ENCODE peak calls at places on chromosomes 6 and 20, in four cellular contexts. One of them, this sample, is unnamed.

GRCh38 chr6:13454286-13455221 is 32.8 kb downstream of the GFOD1 start:
- DNase-seq in MV-4-11: peak; percentile 93
- DNase-seq in retinal pigment epithelial cell: peak; percentile 59
- DNase-seq in nephron progenitor cell: no peak
- DNase-seq in this sample: peak; percentile 58

GRCh38 chr20:24918579-24919566 is 30.2 kb upstream of the CST7 start:
- DNase-seq in MV-4-11: no peak
- DNase-seq in retinal pigment epithelial cell: no peak
- DNase-seq in nephron progenitor cell: no peak
- DNase-seq in this sample: no peak

GRCh38 chr6:118685823-118686449 is 34.5 kb upstream of the CEP85L start:
- DNase-seq in MV-4-11: no peak
- DNase-seq in retinal pigment epithelial cell: no peak
- DNase-seq in nephron progenitor cell: no peak
- DNase-seq in this sample: no peak

GRCh38 chr6:157245486-157245885 is 77.8 kb downstream of the TMEM242 start:
- DNase-seq in MV-4-11: no peak
- DNase-seq in retinal pigment epithelial cell: no peak
- DNase-seq in nephron progenitor cell: no peak
- DNase-seq in this sample: no peak

GRCh38 chr20:13101701-13102100 is 92.9 kb downstream of the SPTLC3 start:
- DNase-seq in MV-4-11: no peak
- DNase-seq in retinal pigment epithelial cell: peak; percentile 61
- DNase-seq in nephron progenitor cell: no peak
- DNase-seq in this sample: no peak

GRCh38 chr20:31861346-31862156 is 8.8 kb downstream of the DUSP15 start:
- DNase-seq in MV-4-11: peak; percentile 61
- DNase-seq in retinal pigment epithelial cell: no peak
- DNase-seq in nephron progenitor cell: peak; percentile 91
- DNase-seq in this sample: peak; percentile 93

GRCh38 chr6:140434761-140435160 is 1060.3 kb upstream of the CITED2 start:
- DNase-seq in MV-4-11: no peak
- DNase-seq in retinal pigment epithelial cell: no peak
- DNase-seq in nephron progenitor cell: no peak
- DNase-seq in this sample: no peak

GRCh38 chr6:85186546-85187170 is 263.2 kb upstream of the NT5E start:
- DNase-seq in MV-4-11: no peak
- DNase-seq in retinal pigment epithelial cell: no peak
- DNase-seq in nephron progenitor cell: no peak
- DNase-seq in this sample: no peak

GRCh38 chr6:84773431-84774173 is 9.2 kb upstream of the TBX18 start:
- DNase-seq in MV-4-11: no peak
- DNase-seq in retinal pigment epithelial cell: no peak
- DNase-seq in nephron progenitor cell: peak; percentile 55
- DNase-seq in this sample: no peak

GRCh38 chr20:49646126-49646525 is 67.6 kb downstream of the B4GALT5 start:
- DNase-seq in MV-4-11: no peak
- DNase-seq in retinal pigment epithelial cell: no peak
- DNase-seq in nephron progenitor cell: no peak
- DNase-seq in this sample: no peak

GRCh38 chr20:18692453-18692852 is 104.6 kb downstream of the DTD1 start:
- DNase-seq in MV-4-11: no peak
- DNase-seq in retinal pigment epithelial cell: no peak
- DNase-seq in nephron progenitor cell: no peak
- DNase-seq in this sample: no peak

GRCh38 chr20:4765681-4766080 is 44.0 kb downstream of the PRND start:
- DNase-seq in MV-4-11: no peak
- DNase-seq in retinal pigment epithelial cell: no peak
- DNase-seq in nephron progenitor cell: no peak
- DNase-seq in this sample: no peak

GRCh38 chr6:10256113-10256690 is 158.7 kb downstream of the TFAP2A start:
- DNase-seq in MV-4-11: no peak
- DNase-seq in retinal pigment epithelial cell: no peak
- DNase-seq in nephron progenitor cell: no peak
- DNase-seq in this sample: no peak

GRCh38 chr6:422423-423061 is 31.0 kb downstream of the IRF4 start:
- DNase-seq in MV-4-11: peak; percentile 72
- DNase-seq in retinal pigment epithelial cell: peak; percentile 73
- DNase-seq in nephron progenitor cell: no peak
- DNase-seq in this sample: no peak

GRCh38 chr6:91713911-91714310 is 1127.0 kb upstream of the MAP3K7 start:
- DNase-seq in MV-4-11: no peak
- DNase-seq in retinal pigment epithelial cell: no peak
- DNase-seq in nephron progenitor cell: no peak
- DNase-seq in this sample: no peak

GRCh38 chr6:128271527-128271926 is 248.9 kb downstream of the PTPRK start:
- DNase-seq in MV-4-11: no peak
- DNase-seq in retinal pigment epithelial cell: peak; percentile 14
- DNase-seq in nephron progenitor cell: no peak
- DNase-seq in this sample: no peak

GRCh38 chr6:161894436-161894835 is 620.6 kb upstream of the AGPAT4 start:
- DNase-seq in MV-4-11: no peak
- DNase-seq in retinal pigment epithelial cell: no peak
- DNase-seq in nephron progenitor cell: no peak
- DNase-seq in this sample: no peak

GRCh38 chr6:133259561-133259960 is 18.4 kb downstream of the EYA4 start:
- DNase-seq in MV-4-11: no peak
- DNase-seq in retinal pigment epithelial cell: no peak
- DNase-seq in nephron progenitor cell: no peak
- DNase-seq in this sample: no peak

GRCh38 chr6:44733146-44733545 is 345.6 kb downstream of the CDC5L start:
- DNase-seq in MV-4-11: no peak
- DNase-seq in retinal pigment epithelial cell: peak; percentile 82
- DNase-seq in nephron progenitor cell: no peak
- DNase-seq in this sample: no peak

GRCh38 chr6:168057836-168058235 is 21.2 kb downstream of the FRMD1 start:
- DNase-seq in MV-4-11: no peak
- DNase-seq in retinal pigment epithelial cell: no peak
- DNase-seq in nephron progenitor cell: no peak
- DNase-seq in this sample: no peak

GRCh38 chr6:54595844-54596243 is 250.7 kb upstream of the FAM83B start:
- DNase-seq in MV-4-11: no peak
- DNase-seq in retinal pigment epithelial cell: no peak
- DNase-seq in nephron progenitor cell: no peak
- DNase-seq in this sample: no peak

GRCh38 chr20:46998497-46999190 is 104.0 kb downstream of the EYA2 start:
- DNase-seq in MV-4-11: no peak
- DNase-seq in retinal pigment epithelial cell: peak; percentile 43
- DNase-seq in nephron progenitor cell: peak; percentile 16
- DNase-seq in this sample: no peak

GRCh38 chr6:16405349-16405865 is 167.0 kb downstream of the GMPR start:
- DNase-seq in MV-4-11: no peak
- DNase-seq in retinal pigment epithelial cell: no peak
- DNase-seq in nephron progenitor cell: no peak
- DNase-seq in this sample: no peak